ENCODE peak calls at places on chromosomes 3 and 15, in four cellular contexts. M is H1, P is HepG2, W is K562. D is an unnamed sample.

GRCh38 chr3:129278970-129279906 is 568 bp downstream of the HMCES start:
- DNase-seq in M (peak), P (peak), W (peak), D (peak)

GRCh38 chr15:66879511-66879910 is 177.5 kb downstream of the SMAD6 start:
- DNase-seq in M (no peak), P (no peak), W (no peak), D (no peak)

GRCh38 chr3:47162695-47163022 is 1.3 kb downstream of the SETD2 start:
- DNase-seq in M (no peak), P (no peak), W (no peak), D (no peak)

GRCh38 chr3:52087728-52088127 is 31.4 kb upstream of the DUSP7 start:
- DNase-seq in M (no peak), P (no peak), W (no peak), D (no peak)

GRCh38 chr3:146163584-146163983 is 2.6 kb upstream of the PLOD2 start:
- DNase-seq in M (no peak), P (no peak), W (no peak), D (no peak)

GRCh38 chr3:47781326-47781684 is 388 bp downstream of the SMARCC1 start:
- DNase-seq in M (no peak), P (no peak), W (peak), D (no peak)

GRCh38 chr3:149879872-149880271 is 66.9 kb downstream of the RNF13 start:
- DNase-seq in M (no peak), P (peak), W (peak), D (peak)

GRCh38 chr3:187062526-187063177 is 76.6 kb downstream of the RPL39L start:
- DNase-seq in M (no peak), P (peak), W (no peak), D (no peak)

GRCh38 chr15:83380682-83381081 is 66.5 kb upstream of the SH3GL3 start:
- DNase-seq in M (no peak), P (peak), W (peak), D (peak)

GRCh38 chr15:93913871-93914270 is 317.5 kb upstream of the MCTP2 start:
- DNase-seq in M (no peak), P (no peak), W (no peak), D (no peak)

GRCh38 chr3:50607271-50608091 is 4.1 kb downstream of the CISH start:
- DNase-seq in M (no peak), P (no peak), W (no peak), D (no peak)
- H3K27ac ChIP-seq in M (no peak), P (no peak), W (peak), D (no peak)

DNA sequence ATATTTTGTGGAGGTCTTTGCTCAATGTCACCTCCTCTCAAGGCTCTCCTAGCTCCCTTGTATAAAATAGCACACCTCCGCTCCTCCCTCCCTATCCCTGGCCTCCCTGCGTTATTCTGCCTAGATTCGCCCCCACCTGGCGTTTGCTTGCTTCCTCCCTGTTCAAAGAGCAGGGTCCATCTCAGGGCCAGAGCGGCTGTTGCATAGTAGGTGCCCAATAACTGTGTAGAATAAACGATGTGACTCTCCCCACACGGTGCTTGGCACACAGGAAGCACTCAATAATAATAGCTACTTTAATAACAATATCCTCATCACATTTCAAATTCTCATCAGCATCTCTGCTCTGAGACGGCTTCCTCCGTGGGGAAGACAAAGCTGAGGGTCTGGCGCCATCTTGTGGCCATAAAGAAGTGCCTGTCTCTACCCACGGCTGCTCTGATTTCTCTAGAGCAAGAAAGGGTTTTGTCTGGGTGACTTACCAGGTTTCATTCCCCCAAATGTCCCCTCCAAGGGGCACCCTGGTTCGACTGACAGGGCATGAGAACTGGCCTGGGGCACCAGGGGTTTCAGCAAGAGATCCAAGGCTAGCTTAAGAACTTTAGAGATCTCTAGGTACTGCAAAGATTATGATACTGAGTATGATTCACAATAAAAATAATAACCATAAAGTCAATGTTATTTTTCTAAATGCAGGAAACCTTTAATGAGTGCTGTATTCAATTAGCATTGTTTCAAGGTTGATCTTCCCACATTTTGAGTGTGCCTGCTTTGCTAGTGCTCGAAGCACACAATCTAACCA is 16.1 kb downstream of the CD276 start:
- DNase-seq in M (no peak), P (peak), W (peak), D (peak)
- TF ChIP-seq FOSL1 in M (no peak), P (no peak), W (no peak), D (no peak)

GRCh38 chr3:182618981-182619591 is 174.2 kb upstream of the ATP11B start:
- DNase-seq in M (no peak), P (no peak), W (no peak), D (peak)
- H3K27ac ChIP-seq in M (no peak), P (no peak), W (no peak), D (no peak)

GRCh38 chr3:194805546-194805945 is 119.9 kb downstream of the FAM43A start:
- DNase-seq in M (no peak), P (no peak), W (no peak), D (no peak)
- TF ChIP-seq FOSL1 in M (no peak), P (no peak), W (no peak), D (no peak)

GRCh38 chr3:99498544-99499234 is 139.7 kb upstream of the COL8A1 start:
- DNase-seq in M (no peak), P (no peak), W (no peak), D (no peak)
- H3K27ac ChIP-seq in M (no peak), P (no peak), W (no peak), D (no peak)

GRCh38 chr15:63801171-63801570 is 32.6 kb downstream of the HERC1 start:
- DNase-seq in M (no peak), P (no peak), W (no peak), D (no peak)

GRCh38 chr15:63801910-63802309 is 31.8 kb downstream of the HERC1 start:
- DNase-seq in M (no peak), P (no peak), W (no peak), D (no peak)

GRCh38 chr15:63800739-63801138 is 33.0 kb downstream of the HERC1 start:
- DNase-seq in M (no peak), P (no peak), W (no peak), D (no peak)

GRCh38 chr15:63803106-63803886 is 30.5 kb downstream of the HERC1 start:
- DNase-seq in M (no peak), P (no peak), W (no peak), D (no peak)

DNA sequence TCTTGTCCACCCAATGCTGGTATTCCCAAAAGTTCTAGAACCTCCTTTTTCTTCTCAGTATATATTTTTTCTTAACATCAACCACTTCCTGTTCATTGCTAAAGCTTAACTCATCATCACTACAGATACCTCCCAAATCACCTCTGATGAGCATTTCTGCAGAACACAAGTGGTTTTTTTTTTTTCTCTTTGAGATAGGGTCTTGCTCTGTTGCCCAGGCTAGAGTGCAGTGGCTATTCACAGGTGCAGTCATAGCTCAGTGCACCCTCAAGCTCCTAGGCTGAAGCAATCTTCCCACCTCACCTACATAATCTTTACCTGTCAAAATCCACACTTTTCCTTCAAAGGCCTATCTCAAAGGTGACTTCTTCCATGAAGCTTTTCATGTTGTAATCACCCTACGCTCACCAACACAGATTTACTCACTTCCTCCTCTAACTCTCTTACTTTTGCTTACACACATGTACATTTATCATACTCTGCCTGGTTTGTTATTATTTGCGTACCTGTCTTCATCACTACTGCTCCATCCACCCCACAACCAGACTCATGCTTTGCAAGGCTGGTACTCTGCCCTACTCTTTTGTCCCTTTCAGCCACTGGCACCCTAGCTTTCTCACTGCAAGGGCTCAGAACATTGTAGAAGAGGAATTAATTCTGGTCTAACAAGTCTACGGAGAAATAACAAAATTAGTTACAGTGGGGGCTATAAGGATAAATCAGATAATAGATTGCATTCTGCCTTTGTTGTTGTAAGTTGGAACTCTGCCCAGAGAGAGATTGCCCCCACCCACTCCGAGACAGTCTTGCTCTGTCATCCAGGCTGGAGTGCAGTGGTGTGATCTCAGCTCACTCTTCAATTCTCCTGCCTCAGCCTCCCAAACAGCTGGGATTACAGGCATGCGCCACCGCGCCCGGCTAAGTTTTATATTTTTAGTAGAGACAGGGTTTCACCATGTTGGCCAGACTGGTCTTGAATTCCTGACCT is 27.5 kb downstream of the HERC1 start:
- DNase-seq in M (no peak), P (no peak), W (peak), D (no peak)
- TF ChIP-seq FOSL1 in M (no peak), P (no peak), W (no peak), D (no peak)

DNA sequence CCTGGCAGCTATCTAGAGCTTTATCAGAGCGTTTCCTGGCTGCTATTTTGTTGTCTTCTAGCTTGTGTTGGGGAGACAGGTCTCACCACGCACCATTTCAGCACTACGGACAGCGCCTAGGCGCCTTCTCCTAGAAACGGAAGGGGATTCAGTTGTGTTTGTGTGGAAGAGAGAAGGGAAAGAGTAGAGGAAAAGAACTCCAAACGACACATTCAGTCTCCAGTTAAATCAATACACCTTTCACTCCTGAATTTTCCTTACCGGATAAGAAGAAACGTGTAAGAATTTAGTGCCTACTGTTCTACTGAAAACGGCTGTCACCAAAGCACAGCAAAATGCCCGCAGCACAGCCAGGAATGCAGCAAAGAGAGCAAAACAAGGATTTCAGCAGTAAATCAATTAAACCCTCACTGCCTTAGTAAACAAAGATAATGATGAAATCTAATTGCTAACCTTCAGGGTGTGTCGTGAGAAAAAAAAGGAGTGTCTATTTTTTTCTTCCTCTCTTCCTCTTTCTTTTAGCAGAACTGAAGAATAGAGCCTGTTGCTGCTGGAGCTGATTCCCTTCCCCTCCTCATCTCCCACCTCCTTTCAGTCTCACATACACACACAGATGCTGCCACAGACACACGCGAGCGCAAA is 412 bp upstream of the CTXN2 start:
- DNase-seq in M (no peak), P (peak), W (no peak), D (no peak)
- H3K27ac ChIP-seq in M (no peak), P (no peak), W (no peak), D (no peak)

DNA sequence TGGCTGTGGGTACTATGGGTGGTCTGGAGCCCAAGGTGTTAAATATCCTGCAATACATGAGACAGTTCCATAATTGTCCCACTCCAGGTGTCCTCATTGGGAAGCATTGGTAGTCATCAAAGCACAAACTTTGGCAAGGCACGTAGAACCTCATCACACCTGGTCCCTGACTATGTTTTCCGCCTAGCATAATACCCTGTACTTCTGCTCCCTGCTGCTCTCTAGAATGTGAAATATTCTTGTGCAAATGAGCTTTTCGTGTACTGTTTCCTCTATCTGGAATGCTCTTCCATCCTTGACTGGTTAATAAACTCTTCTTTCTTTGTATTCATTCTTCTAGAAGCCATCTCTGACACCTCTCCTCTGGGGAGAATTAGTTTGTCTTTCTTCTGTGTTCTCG is 103.2 kb downstream of the EBLN2 start:
- DNase-seq in M (no peak), P (no peak), W (no peak), D (no peak)
- TF ChIP-seq FOSL1 in M (no peak), P (no peak), W (no peak), D (no peak)

GRCh38 chr3:29143151-29143550 is 137.7 kb upstream of the RBMS3 start:
- DNase-seq in M (no peak), P (no peak), W (no peak), D (no peak)
- H3K27ac ChIP-seq in M (no peak), P (no peak), W (no peak), D (no peak)

D was measured in HCT116.